ENCODE peak calls at places on chromosomes 1 and 21, in eight cellular contexts. J is midbrain; O is amygdala; M is astrocyte of the spinal cord; A is NCI-H187 treated with DMSO at 0.1 percent for 48 hours; P is HTR-8/SVneo; K is germinal center; G is stimulated activated CD8-positive, alpha-beta memory T cell treated with anti-CD3 and anti-CD28 coated beads, Interleukin-12 subunit alpha, Interleukin-12 subunit beta, amount 100 ng/mL, for 4 hours. I is an unnamed sample.

GRCh38 chr1:235012436-235013210 is 116.0 kb downstream of the TOMM20 start:
- DNase-seq in J (peak), O (no peak), M (peak), A (no peak), P (no peak), K (no peak), G (no peak), I (no peak)

GRCh38 chr1:53350853-53351767 is 23.2 kb upstream of the LRP8 start:
- DNase-seq in J (no peak), O (no peak), M (no peak), A (no peak), P (no peak), K (no peak), G (no peak), I (no peak)

GRCh38 chr1:229363723-229364122 is 20.9 kb upstream of the CCSAP start:
- DNase-seq in J (no peak), O (no peak), M (peak), A (no peak), P (no peak), K (no peak), G (no peak), I (no peak)

GRCh38 chr1:99305626-99306025 is 41.3 kb downstream of the PLPPR4 start:
- DNase-seq in J (no peak), O (no peak), M (no peak), A (no peak), P (no peak), K (no peak), G (no peak), I (no peak)

GRCh38 chr1:168520832-168521231 is 23.0 kb downstream of the XCL2 start:
- DNase-seq in J (no peak), O (no peak), M (no peak), A (no peak), P (no peak), K (no peak), G (no peak), I (no peak)

GRCh38 chr21:46142581-46143473 is 12.6 kb downstream of the FTCD start:
- DNase-seq in J (no peak), O (no peak), M (no peak), A (no peak), P (no peak), K (no peak), G (no peak), I (no peak)

GRCh38 chr1:26744075-26744958 is 43.4 kb upstream of the PIGV start:
- DNase-seq in J (peak), O (peak), M (peak), A (no peak), P (peak), K (peak), G (peak), I (peak)

GRCh38 chr1:242745079-242745478 is 220.6 kb upstream of the PLD5 start:
- DNase-seq in J (no peak), O (no peak), M (peak), A (no peak), P (no peak), K (no peak), G (no peak), I (no peak)

GRCh38 chr1:20615946-20616345 is 17.3 kb upstream of the PINK1 start:
- DNase-seq in J (no peak), O (no peak), M (no peak), A (no peak), P (no peak), K (no peak), G (no peak), I (no peak)

GRCh38 chr1:99252630-99253029 is 11.7 kb upstream of the PLPPR4 start:
- DNase-seq in J (no peak), O (no peak), M (no peak), A (no peak), P (no peak), K (no peak), G (no peak), I (no peak)